ENCODE peak calls at places on chromosomes 2 and 18, in ten cellular contexts. R, J, K, L, V, Y, O, N, M and E are unnamed samples.

GRCh38 chr2:232534940-232535735 is 4.4 kb upstream of the CHRNG start:
- DNase-seq in R (no peak), J (no peak), K (no peak), L (no peak), V (no peak), Y (no peak), O (no peak), N (no peak), M (no peak), E (no peak)

GRCh38 chr18:48021273-48021914 is 90.9 kb upstream of the SMAD2 start:
- DNase-seq in R (no peak), J (no peak), K (no peak), L (no peak), V (no peak), Y (peak), O (no peak), N (no peak), M (no peak), E (no peak)

GRCh38 chr18:9117980-9118841 is 15.7 kb downstream of the NDUFV2 start:
- DNase-seq in R (no peak), J (no peak), K (no peak), L (no peak), V (peak), Y (no peak), O (no peak), N (no peak), M (no peak), E (no peak)

GRCh38 chr2:157732596-157732995 is 103.9 kb upstream of the ACVR1C start:
- DNase-seq in R (no peak), J (no peak), K (no peak), L (no peak), V (no peak), Y (no peak), O (no peak), N (no peak), M (no peak), E (no peak)

GRCh38 chr2:235048549-235048948 is 96.7 kb downstream of the SH3BP4 start:
- DNase-seq in R (no peak), J (no peak), K (no peak), L (no peak), V (no peak), Y (no peak), O (no peak), N (no peak), M (no peak), E (no peak)

GRCh38 chr18:11991021-11991770 is 9.9 kb downstream of the IMPA2 start:
- DNase-seq in R (no peak), J (no peak), K (no peak), L (no peak), V (no peak), Y (no peak), O (no peak), N (no peak), M (no peak), E (no peak)

GRCh38 chr2:235521844-235522243 is 28.0 kb downstream of the AGAP1 start:
- DNase-seq in R (no peak), J (no peak), K (no peak), L (no peak), V (no peak), Y (no peak), O (no peak), N (no peak), M (no peak), E (no peak)

GRCh38 chr18:49666045-49666444 is 104.2 kb downstream of the LIPG start:
- DNase-seq in R (no peak), J (no peak), K (no peak), L (peak), V (peak), Y (no peak), O (no peak), N (no peak), M (no peak), E (peak)

GRCh38 chr2:216151313-216152030 is 42.3 kb downstream of the XRCC5 start:
- DNase-seq in R (no peak), J (no peak), K (no peak), L (peak), V (no peak), Y (no peak), O (no peak), N (no peak), M (no peak), E (no peak)

GRCh38 chr2:167181134-167181533 is 292.9 kb downstream of the XIRP2 start:
- DNase-seq in R (no peak), J (no peak), K (peak), L (no peak), V (no peak), Y (no peak), O (no peak), N (no peak), M (no peak), E (no peak)

DNA sequence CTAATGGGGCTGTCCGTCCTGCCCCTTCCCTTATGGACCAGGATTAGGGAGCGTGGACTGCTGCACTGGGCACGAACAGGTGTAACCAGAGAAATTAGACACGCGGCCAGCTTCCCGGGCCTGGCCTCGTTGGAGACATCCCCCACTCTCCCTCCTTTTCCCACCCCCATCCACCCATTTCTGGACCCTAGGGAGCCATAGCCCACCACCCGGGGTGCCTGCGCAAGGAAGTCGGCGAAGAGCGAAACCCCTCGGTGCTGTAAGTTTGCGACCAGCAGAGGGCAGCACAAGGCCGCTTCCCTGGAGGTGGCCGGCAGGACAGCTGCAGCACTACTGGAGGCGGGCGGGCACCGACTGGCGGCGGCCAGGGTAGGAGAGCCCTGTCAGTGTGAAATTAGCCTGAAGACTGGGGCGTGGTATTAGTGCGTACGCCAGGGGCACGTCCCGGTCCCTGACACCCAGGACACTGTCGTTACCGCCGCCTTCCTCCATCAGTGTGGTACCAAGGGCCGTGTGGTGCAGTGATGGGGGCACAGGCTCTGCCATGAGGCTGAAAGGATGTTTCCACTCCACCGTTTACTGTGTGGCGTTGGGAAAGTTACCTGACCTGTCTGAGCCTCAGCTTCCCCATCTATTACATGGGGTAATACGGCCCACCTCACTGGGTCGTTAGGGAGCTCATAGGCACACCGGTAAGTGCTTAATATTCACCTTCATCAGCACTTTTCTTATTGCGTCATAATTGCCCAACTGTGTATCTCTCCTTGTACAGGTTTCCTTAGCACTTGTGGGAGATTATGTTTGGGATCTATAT is 36.0 kb upstream of the CD207 start:
- DNase-seq in R (peak), J (peak), K (peak), L (peak), V (peak), Y (peak), O (peak), N (peak), M (no peak), E (peak)
- TF ChIP-seq MAX in R (peak), J (peak), K (peak), L (no peak), V (no peak), Y (no peak), O (no peak), N (no peak), M (no peak), E (no peak)

GRCh38 chr2:95307878-95308277 is 10.7 kb downstream of the KCNIP3 start:
- DNase-seq in R (no peak), J (no peak), K (no peak), L (no peak), V (no peak), Y (no peak), O (no peak), N (no peak), M (no peak), E (no peak)

GRCh38 chr2:95310211-95310610 is 13.1 kb downstream of the KCNIP3 start:
- DNase-seq in R (no peak), J (no peak), K (no peak), L (no peak), V (no peak), Y (no peak), O (no peak), N (no peak), M (no peak), E (no peak)

GRCh38 chr2:95308426-95308990 is 11.4 kb downstream of the KCNIP3 start:
- DNase-seq in R (no peak), J (no peak), K (no peak), L (no peak), V (no peak), Y (no peak), O (no peak), N (no peak), M (no peak), E (no peak)

GRCh38 chr2:95310651-95311050 is 13.5 kb downstream of the KCNIP3 start:
- DNase-seq in R (no peak), J (no peak), K (no peak), L (no peak), V (no peak), Y (no peak), O (no peak), N (no peak), M (no peak), E (no peak)

GRCh38 chr2:95309599-95309998 is 12.5 kb downstream of the KCNIP3 start:
- DNase-seq in R (no peak), J (no peak), K (no peak), L (no peak), V (no peak), Y (no peak), O (no peak), N (no peak), M (no peak), E (no peak)
- TF ChIP-seq MAX in R (no peak), J (no peak), K (no peak), L (no peak), V (no peak), Y (no peak), O (no peak), N (no peak), M (no peak), E (no peak)

DNA sequence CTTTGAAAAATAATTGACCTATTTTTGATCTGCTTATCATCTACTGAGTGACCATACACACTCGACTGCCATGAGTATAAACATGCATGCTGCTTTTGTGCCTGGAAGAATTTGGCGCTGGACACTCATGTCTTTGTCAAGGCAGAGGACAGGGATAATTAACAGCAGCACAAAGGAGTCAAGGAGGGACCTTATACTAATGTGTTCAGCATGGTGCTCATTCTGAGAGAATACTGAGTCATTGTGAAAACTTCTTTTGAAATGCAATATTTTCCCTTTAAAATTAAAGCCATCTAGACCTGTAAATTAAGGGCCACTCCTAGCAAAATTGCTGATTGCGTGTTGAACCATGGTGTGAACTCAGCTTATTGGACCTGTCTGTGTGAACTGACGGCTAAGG is 116.3 kb downstream of the ZNF532 start:
- DNase-seq in R (no peak), J (no peak), K (no peak), L (no peak), V (no peak), Y (no peak), O (no peak), N (no peak), M (no peak), E (no peak)
- TF ChIP-seq MAX in R (no peak), J (no peak), K (no peak), L (no peak), V (no peak), Y (no peak), O (no peak), N (no peak), M (no peak), E (no peak)

DNA sequence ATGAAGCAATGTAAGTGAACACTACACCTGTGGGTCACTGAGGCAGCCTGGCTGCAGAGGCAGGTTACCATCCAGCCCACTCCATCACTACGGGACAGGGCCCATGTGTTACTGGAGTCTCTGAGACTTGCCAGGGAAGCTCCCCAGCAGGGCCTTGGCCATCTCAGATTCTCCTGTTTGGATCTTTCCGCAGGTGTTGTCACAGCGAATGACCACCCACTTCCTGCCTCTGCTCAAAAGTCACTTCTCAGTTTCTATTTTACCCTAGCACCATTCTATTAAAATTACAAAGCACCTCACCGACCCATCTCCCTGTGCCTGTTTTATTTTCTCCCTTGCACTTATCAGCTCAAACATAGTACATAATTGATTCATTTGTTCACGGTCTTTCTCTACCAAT is 34.5 kb upstream of the L3MBTL4 start:
- DNase-seq in R (no peak), J (no peak), K (no peak), L (no peak), V (no peak), Y (no peak), O (no peak), N (no peak), M (peak), E (no peak)
- TF ChIP-seq MAX in R (no peak), J (no peak), K (no peak), L (no peak), V (no peak), Y (no peak), O (no peak), N (no peak), M (no peak), E (no peak)

GRCh38 chr2:240605867-240606743 is 19.2 kb upstream of the GPR35 start:
- DNase-seq in R (no peak), J (no peak), K (no peak), L (no peak), V (no peak), Y (no peak), O (no peak), N (no peak), M (no peak), E (no peak)

GRCh38 chr2:240603081-240603835 is 16.7 kb downstream of the CAPN10 start:
- DNase-seq in R (no peak), J (no peak), K (no peak), L (no peak), V (no peak), Y (no peak), O (no peak), N (no peak), M (no peak), E (no peak)

GRCh38 chr2:240603846-240604245 is 17.3 kb downstream of the CAPN10 start:
- DNase-seq in R (no peak), J (no peak), K (no peak), L (no peak), V (no peak), Y (no peak), O (no peak), N (no peak), M (no peak), E (no peak)

GRCh38 chr2:240604291-240604938 is 17.9 kb downstream of the CAPN10 start:
- DNase-seq in R (no peak), J (peak), K (peak), L (peak), V (peak), Y (peak), O (peak), N (peak), M (no peak), E (peak)

DNA sequence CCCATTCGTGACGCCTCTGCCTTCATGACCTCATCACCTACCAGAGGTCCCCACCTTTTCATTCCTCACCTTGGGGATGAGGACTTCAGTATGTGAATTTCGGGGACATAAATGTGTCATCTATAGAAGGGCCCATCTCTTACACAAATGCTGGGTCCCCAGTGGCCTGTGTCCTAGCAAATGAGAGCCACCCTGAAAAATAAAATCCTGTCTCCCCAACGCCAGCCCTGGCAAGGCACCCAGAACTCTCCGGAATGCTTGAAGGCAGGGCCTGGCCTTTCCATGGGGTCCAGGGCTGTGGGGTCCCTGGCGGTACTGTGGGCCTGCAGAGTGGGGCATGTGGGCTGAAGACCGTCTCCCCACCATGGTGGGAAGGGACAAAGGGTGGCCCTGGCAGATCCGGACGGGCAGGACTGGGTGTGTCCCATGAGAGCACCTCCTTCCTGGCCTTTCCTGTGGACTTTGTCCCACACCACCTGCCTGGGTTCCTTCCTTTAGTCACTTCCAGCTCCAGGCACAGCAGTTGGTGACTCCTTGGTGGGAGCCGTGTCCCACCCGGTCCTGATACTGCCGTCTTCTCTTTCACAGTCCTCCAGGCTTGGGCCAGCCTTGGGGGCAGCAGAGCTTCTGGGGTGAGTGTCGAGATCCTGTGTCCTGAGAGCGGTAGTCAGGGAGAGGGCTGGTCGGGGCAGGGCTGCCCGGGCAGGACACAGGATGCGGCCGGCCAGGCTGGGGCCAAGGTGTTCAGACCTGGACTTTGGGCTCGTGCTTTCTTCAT is 18.6 kb downstream of the CAPN10 start:
- DNase-seq in R (no peak), J (no peak), K (peak), L (no peak), V (no peak), Y (no peak), O (no peak), N (no peak), M (no peak), E (no peak)
- TF ChIP-seq MAX in R (no peak), J (no peak), K (peak), L (no peak), V (no peak), Y (no peak), O (no peak), N (no peak), M (no peak), E (no peak)

DNA sequence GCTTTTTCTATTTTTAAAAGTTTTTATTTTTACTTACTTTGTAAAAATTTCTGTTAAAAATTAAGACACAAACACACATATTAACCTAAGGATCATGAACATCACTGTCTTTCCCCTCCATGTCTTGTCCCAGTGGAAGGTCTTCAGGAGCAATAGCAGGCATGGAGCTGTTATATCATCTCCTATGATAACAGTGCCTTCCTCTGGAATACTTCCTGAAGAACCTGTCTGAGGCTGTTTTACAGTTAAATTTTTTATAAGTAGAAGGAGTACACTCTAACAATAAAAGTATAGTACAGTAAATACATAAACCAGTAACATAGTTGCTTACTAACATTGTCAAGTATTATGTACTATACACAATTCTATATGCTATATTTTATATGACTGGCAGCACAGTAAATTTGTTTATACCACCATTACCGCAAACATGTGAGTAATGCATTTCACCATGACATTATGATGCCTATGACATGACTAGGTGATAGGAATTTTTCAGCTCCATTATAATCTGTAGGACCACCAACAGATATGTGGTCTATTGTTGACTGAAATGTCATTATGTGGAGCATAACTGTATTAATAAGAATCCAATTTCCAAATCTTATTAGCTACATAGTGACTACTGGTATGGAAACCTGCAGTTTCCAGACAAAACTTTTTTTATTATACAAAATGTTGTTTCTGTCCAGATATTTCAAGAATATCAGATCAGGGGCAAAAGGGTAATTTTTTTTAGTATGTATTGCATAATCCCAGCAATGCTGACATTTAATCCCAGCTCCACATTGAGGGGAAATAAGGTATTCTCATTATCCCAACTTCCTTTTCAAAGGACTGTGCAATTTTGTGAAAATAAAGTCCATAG is 337.2 kb upstream of the SLC39A10 start:
- DNase-seq in R (no peak), J (no peak), K (no peak), L (no peak), V (no peak), Y (no peak), O (no peak), N (no peak), M (no peak), E (no peak)
- TF ChIP-seq MAX in R (no peak), J (no peak), K (no peak), L (no peak), V (no peak), Y (no peak), O (no peak), N (no peak), M (no peak), E (no peak)

GRCh38 chr2:56167616-56168015 is 16.2 kb upstream of the CCDC85A start:
- DNase-seq in R (no peak), J (no peak), K (no peak), L (no peak), V (no peak), Y (no peak), O (no peak), N (no peak), M (no peak), E (no peak)
- TF ChIP-seq MAX in R (no peak), J (no peak), K (no peak), L (no peak), V (no peak), Y (no peak), O (no peak), N (no peak), M (no peak), E (no peak)

DNA sequence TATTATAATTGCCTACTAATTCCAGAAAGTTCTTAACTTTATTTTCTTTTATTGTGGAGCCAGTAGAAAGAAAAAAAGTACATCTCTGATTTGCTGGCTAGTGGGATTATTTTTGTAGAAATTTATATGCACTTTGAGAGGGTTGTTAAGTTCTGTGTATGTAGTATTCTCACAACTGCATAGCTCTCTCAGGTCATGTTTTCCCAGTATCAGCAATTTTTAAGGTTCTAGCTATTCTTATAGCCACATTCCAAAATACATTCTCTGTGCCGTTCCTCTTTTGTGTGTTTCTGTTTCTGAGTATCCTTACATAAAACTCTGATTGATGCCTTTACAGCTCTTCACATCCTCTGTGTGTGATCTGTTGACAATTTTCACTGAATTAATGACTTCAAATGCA is 199.3 kb upstream of the KYNU start:
- DNase-seq in R (no peak), J (no peak), K (no peak), L (no peak), V (no peak), Y (no peak), O (no peak), N (no peak), M (no peak), E (no peak)
- TF ChIP-seq MAX in R (no peak), J (no peak), K (no peak), L (no peak), V (no peak), Y (no peak), O (no peak), N (no peak), M (no peak), E (no peak)